ENCODE peak calls at places on chromosomes 7 and 10, in six cellular contexts. Z, A, D, L, S and F are unnamed samples.

GRCh38 chr7:44565097-44565794 is 8.5 kb downstream of the DDX56 start:
- DNase-seq in Z (peak), A (no peak), D (no peak), L (peak), S (peak), F (peak)

GRCh38 chr10:28676297-28676967 is 889 bp upstream of the BAMBI start:
- DNase-seq in Z (peak), A (no peak), D (no peak), L (peak), S (peak), F (no peak)

GRCh38 chr10:5252177-5253037 is 55.8 kb downstream of the AKR1C4 start:
- DNase-seq in Z (peak), A (no peak), D (no peak), L (no peak), S (peak), F (no peak)

GRCh38 chr10:69051303-69051702 is 36.6 kb upstream of the SRGN start:
- DNase-seq in Z (no peak), A (no peak), D (no peak), L (no peak), S (no peak), F (peak)

GRCh38 chr10:86103391-86104101 is 263.0 kb downstream of the GRID1 start:
- DNase-seq in Z (no peak), A (no peak), D (no peak), L (no peak), S (peak), F (no peak)

GRCh38 chr10:48745662-48746245 is 61.1 kb downstream of the WDFY4 start:
- DNase-seq in Z (peak), A (no peak), D (no peak), L (no peak), S (peak), F (no peak)

GRCh38 chr10:131928248-131929095 is 27.7 kb downstream of the PPP2R2D start:
- DNase-seq in Z (no peak), A (no peak), D (no peak), L (peak), S (no peak), F (peak)

GRCh38 chr10:127813290-127813689 is 76.3 kb downstream of the FOXI2 start:
- DNase-seq in Z (no peak), A (no peak), D (no peak), L (no peak), S (peak), F (no peak)

GRCh38 chr7:12257582-12257981 is 46.5 kb downstream of the TMEM106B start:
- DNase-seq in Z (no peak), A (peak), D (no peak), L (no peak), S (no peak), F (no peak)

GRCh38 chr7:43669286-43670081 is 59.8 kb downstream of the COA1 start:
- DNase-seq in Z (peak), A (no peak), D (no peak), L (no peak), S (peak), F (no peak)

GRCh38 chr7:77734590-77735421 is 38.5 kb downstream of the RSBN1L start:
- DNase-seq in Z (no peak), A (no peak), D (no peak), L (no peak), S (no peak), F (no peak)

GRCh38 chr7:78450754-78451153 is 652.2 kb downstream of the PHTF2 start:
- DNase-seq in Z (no peak), A (no peak), D (no peak), L (no peak), S (no peak), F (no peak)

GRCh38 chr10:47094636-47095035 is 183.4 kb downstream of the PTPN20 start:
- DNase-seq in Z (no peak), A (no peak), D (no peak), L (no peak), S (no peak), F (no peak)

GRCh38 chr10:99460070-99460469 is 29.6 kb upstream of the GOT1 start:
- DNase-seq in Z (no peak), A (no peak), D (no peak), L (no peak), S (no peak), F (no peak)

GRCh38 chr10:132274986-132275385 is 32.8 kb downstream of the STK32C start:
- DNase-seq in Z (no peak), A (no peak), D (no peak), L (no peak), S (no peak), F (no peak)

GRCh38 chr10:118823256-118823907 is 68.6 kb upstream of the CACUL1 start:
- DNase-seq in Z (no peak), A (no peak), D (no peak), L (no peak), S (no peak), F (no peak)

GRCh38 chr10:34437897-34438296 is 377.2 kb downstream of the PARD3 start:
- DNase-seq in Z (no peak), A (no peak), D (no peak), L (no peak), S (no peak), F (no peak)

GRCh38 chr7:157809863-157810851 is 473.4 kb downstream of the DNAJB6 start:
- DNase-seq in Z (no peak), A (no peak), D (no peak), L (no peak), S (no peak), F (peak)

GRCh38 chr7:18086165-18087030 is 58.8 kb upstream of the PRPS1L1 start:
- DNase-seq in Z (peak), A (no peak), D (no peak), L (no peak), S (peak), F (peak)

GRCh38 chr10:9302142-9302746 is 1247.8 kb downstream of the GATA3 start:
- DNase-seq in Z (no peak), A (peak), D (peak), L (no peak), S (peak), F (no peak)

GRCh38 chr7:132504071-132504470 is 72.2 kb downstream of the PLXNA4 start:
- DNase-seq in Z (no peak), A (no peak), D (no peak), L (no peak), S (no peak), F (no peak)

GRCh38 chr10:79342295-79342761 is 4.9 kb upstream of the PPIF start:
- DNase-seq in Z (no peak), A (no peak), D (no peak), L (peak), S (no peak), F (no peak)

GRCh38 chr10:113493943-113494342 is 58.9 kb upstream of the HABP2 start:
- DNase-seq in Z (no peak), A (no peak), D (no peak), L (no peak), S (no peak), F (no peak)

GRCh38 chr10:44352316-44353127 is 32.4 kb downstream of the CXCL12 start:
- DNase-seq in Z (no peak), A (no peak), D (peak), L (peak), S (no peak), F (peak)

GRCh38 chr7:18064242-18064838 is 36.7 kb upstream of the PRPS1L1 start:
- DNase-seq in Z (peak), A (no peak), D (no peak), L (no peak), S (peak), F (no peak)

GRCh38 chr7:132004528-132004927 is 448.1 kb upstream of the PODXL start:
- DNase-seq in Z (no peak), A (no peak), D (peak), L (no peak), S (peak), F (no peak)

GRCh38 chr7:8442814-8443304 is 9.4 kb downstream of the NXPH1 start:
- DNase-seq in Z (peak), A (peak), D (no peak), L (peak), S (peak), F (peak)

GRCh38 chr10:71156436-71156835 is 55.9 kb upstream of the UNC5B start:
- DNase-seq in Z (no peak), A (no peak), D (no peak), L (no peak), S (no peak), F (no peak)

GRCh38 chr10:49736564-49737113 is 25.5 kb downstream of the OGDHL start:
- DNase-seq in Z (no peak), A (no peak), D (no peak), L (no peak), S (no peak), F (no peak)

GRCh38 chr10:78116451-78116850 is 82.8 kb downstream of the RPS24 start:
- DNase-seq in Z (no peak), A (no peak), D (no peak), L (no peak), S (no peak), F (no peak)

GRCh38 chr7:92765725-92766124 is 70.6 kb downstream of the CDK6 start:
- DNase-seq in Z (no peak), A (no peak), D (no peak), L (no peak), S (no peak), F (no peak)

GRCh38 chr7:92761391-92762098 is 74.8 kb downstream of the CDK6 start:
- DNase-seq in Z (no peak), A (no peak), D (no peak), L (no peak), S (no peak), F (no peak)

GRCh38 chr7:92762853-92763252 is 73.5 kb downstream of the CDK6 start:
- DNase-seq in Z (no peak), A (no peak), D (no peak), L (no peak), S (no peak), F (no peak)

GRCh38 chr7:92766461-92767003 is 69.8 kb downstream of the CDK6 start:
- DNase-seq in Z (no peak), A (no peak), D (no peak), L (no peak), S (no peak), F (no peak)

DNA sequence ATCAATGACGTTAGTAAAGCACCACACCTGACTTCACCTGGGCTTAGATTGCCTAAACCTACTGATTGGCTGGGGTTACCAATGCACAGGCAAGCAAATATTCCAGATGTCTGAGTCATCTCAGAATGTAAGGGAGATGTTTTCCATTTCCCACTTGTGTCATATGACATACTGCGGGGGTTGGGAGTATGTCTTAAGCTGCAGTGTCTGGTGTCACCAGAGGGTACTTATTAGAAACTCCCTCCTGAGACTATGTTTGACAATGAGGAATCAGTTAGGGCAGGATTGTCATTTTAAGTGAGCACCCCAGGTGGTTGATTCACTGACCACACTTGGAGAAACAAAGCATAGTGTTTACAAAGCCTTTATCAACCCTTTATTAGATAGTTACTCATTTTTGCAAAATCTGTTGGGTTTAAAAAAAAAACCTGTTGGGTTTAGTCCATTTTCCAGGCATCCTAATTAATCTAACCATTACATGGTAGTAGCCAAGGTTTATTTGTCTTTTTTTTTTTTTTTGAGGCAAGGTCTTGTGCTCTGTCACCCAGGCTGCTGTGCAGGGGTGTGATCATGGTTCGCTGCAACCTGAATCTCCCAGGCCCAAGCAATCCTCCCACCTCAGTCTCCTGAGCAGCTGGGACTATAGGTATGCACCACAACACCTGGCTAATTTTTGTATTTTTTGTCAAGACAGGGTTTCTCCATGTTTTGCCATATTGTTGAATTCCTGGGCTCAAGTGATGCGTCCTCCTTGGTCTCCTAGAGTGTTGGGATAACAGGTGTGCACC is 72.5 kb downstream of the CDK6 start:
- DNase-seq in Z (peak), A (peak), D (no peak), L (no peak), S (peak), F (no peak)
- TF ChIP-seq CTCF in Z (no peak), A (no peak), D (no peak), L (no peak), S (no peak), F (no peak)

GRCh38 chr7:139827042-139827441 is 2.0 kb upstream of the TBXAS1 start:
- DNase-seq in Z (no peak), A (no peak), D (no peak), L (no peak), S (peak), F (no peak)
- TF ChIP-seq CTCF in Z (no peak), A (peak), D (no peak), L (no peak), S (peak), F (no peak)

DNA sequence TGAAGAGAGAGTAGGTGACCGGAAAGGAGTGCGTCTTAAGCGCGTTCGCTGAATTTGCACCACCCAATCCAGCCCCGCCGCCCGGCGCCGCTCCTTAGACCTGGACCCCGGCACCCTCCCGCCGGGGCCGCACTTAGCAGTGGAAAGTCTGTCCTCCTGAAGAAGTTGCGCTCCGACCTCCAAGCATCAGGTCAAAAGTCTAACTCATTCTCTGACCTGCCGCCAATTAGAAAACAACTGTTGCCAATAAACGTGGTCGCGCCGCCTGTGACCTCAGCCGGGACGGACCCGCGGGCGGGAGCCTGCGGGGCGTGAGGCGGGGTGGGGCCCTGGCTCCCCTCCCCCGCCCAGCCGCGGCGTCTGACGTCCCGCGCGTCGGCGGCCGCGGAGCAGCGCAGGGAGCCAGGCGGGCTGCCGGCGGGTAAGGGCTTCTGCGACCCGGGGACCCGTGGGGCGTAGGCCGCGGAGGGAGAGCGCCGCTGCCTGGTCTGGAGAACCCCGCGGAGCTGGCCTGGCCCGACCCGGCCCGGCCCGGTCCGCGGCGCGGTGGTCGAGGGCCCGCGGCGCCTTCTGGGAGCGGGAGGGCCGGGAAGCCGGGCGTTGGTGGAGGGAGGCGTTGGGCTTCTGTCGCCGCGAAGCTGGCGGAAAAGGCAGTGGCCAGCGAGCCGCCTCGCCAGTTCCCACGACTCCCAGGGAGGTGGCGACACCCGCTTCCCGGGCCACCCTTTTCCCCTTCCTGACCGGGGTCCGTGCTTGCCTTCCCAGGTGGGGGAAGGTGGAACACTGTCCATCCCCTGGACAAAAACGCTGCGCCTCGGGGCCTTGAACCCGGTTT is at the start of gene BCAP29:
- DNase-seq in Z (peak), A (no peak), D (no peak), L (peak), S (peak), F (peak)
- TF ChIP-seq CTCF in Z (no peak), A (peak), D (no peak), L (peak), S (peak), F (peak)

DNA sequence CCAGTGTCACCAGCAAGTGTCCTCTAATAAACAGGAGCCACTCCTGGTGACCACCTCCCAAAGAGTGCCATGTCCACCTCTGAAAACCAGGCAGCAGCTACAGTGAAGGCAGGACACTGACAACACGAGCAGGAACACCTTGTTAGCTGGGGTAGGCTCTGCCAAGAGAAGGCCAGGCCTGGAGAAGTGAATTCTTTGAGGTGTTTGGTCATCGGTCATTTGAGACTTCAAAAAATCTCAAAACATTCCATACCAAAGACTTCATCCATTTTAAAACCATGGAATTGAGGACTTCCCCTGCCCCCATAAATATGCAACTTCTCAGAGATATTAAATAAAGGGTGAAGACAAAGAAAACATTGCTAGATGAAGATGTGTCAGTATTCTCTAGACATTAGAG is 28.3 kb upstream of the OPALIN start:
- DNase-seq in Z (no peak), A (no peak), D (no peak), L (no peak), S (no peak), F (no peak)
- TF ChIP-seq CTCF in Z (no peak), A (no peak), D (no peak), L (no peak), S (no peak), F (no peak)

GRCh38 chr10:88401671-88402347 is 181.3 kb downstream of the RNLS start:
- DNase-seq in Z (no peak), A (no peak), D (no peak), L (no peak), S (peak), F (no peak)
- TF ChIP-seq CTCF in Z (no peak), A (peak), D (peak), L (peak), S (peak), F (peak)

GRCh38 chr7:139455789-139456188 is 27.7 kb downstream of the KLRG2 start:
- DNase-seq in Z (no peak), A (no peak), D (no peak), L (no peak), S (no peak), F (no peak)

GRCh38 chr7:139451638-139452037 is 31.8 kb downstream of the KLRG2 start:
- DNase-seq in Z (no peak), A (no peak), D (no peak), L (no peak), S (no peak), F (no peak)

GRCh38 chr7:139450851-139451250 is 32.6 kb downstream of the KLRG2 start:
- DNase-seq in Z (no peak), A (no peak), D (no peak), L (no peak), S (no peak), F (no peak)

GRCh38 chr7:139453673-139454321 is 29.7 kb downstream of the KLRG2 start:
- DNase-seq in Z (no peak), A (no peak), D (no peak), L (no peak), S (no peak), F (no peak)

GRCh38 chr7:139452948-139453672 is 30.4 kb downstream of the KLRG2 start:
- DNase-seq in Z (peak), A (no peak), D (no peak), L (no peak), S (peak), F (no peak)
- TF ChIP-seq CTCF in Z (no peak), A (no peak), D (peak), L (no peak), S (peak), F (no peak)

GRCh38 chr7:40706829-40707228 is 572.0 kb downstream of the SUGCT start:
- DNase-seq in Z (no peak), A (no peak), D (no peak), L (no peak), S (no peak), F (no peak)

GRCh38 chr7:40709077-40709964 is 574.5 kb downstream of the SUGCT start:
- DNase-seq in Z (no peak), A (no peak), D (no peak), L (no peak), S (no peak), F (no peak)

GRCh38 chr7:40701836-40702551 is 567.2 kb downstream of the SUGCT start:
- DNase-seq in Z (no peak), A (no peak), D (no peak), L (no peak), S (no peak), F (no peak)

GRCh38 chr7:40700653-40701475 is 566.1 kb downstream of the SUGCT start:
- DNase-seq in Z (no peak), A (no peak), D (no peak), L (no peak), S (peak), F (no peak)

GRCh38 chr7:40704172-40704571 is 569.4 kb downstream of the SUGCT start:
- DNase-seq in Z (no peak), A (no peak), D (no peak), L (no peak), S (peak), F (no peak)
- TF ChIP-seq CTCF in Z (no peak), A (peak), D (peak), L (no peak), S (peak), F (no peak)

DNA sequence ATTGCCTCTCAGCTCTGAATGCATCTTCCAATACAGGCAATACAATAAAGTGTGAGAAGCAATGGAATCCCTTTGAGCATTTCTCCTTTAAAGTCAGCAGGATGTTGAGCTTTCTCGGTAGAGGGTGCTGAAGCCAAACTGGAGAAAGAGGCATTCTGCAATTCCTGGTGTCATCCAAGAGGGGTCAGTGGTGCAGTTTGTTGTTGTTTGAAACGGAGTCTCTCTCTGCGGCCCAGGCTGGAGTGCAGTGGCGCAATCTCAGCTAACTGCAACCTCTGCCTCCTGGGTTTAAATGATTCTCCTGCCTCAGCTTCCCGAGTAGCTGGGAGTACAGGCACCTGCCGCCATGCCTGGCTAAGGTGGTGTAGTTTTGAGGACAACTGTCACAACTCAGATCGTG is 486.5 kb downstream of the CALN1 start:
- DNase-seq in Z (peak), A (no peak), D (no peak), L (no peak), S (peak), F (no peak)
- TF ChIP-seq CTCF in Z (peak), A (no peak), D (no peak), L (no peak), S (peak), F (no peak)